ENCODE peak calls at places on chromosomes 13 and 19, in five cellular contexts. D is activated naive CD8-positive, alpha-beta T cell treated with anti-CD3 and anti-CD28 coated beads, Interleukin-2, amount 50 U/mL, for 24 hours; G is psoas muscle; F is SK-N-MC; N is left lung. V is an unnamed sample.

GRCh38 chr19:42074513-42075363 is 1.2 kb upstream of the ZNF574 start:
- DNase-seq in D (peak; percentile 27), G (no peak), F (no peak), N (no peak), V (peak; percentile 25)

GRCh38 chr13:98372886-98373285 is 195.8 kb upstream of the RNF113B start:
- DNase-seq in D (no peak), G (no peak), F (no peak), N (no peak), V (no peak)

GRCh38 chr19:7265963-7266362 is 28.3 kb downstream of the INSR start:
- DNase-seq in D (no peak), G (no peak), F (no peak), N (peak; percentile 52), V (no peak)

GRCh38 chr13:32272021-32272695 is 43.0 kb downstream of the ZAR1L start:
- DNase-seq in D (no peak), G (no peak), F (no peak), N (no peak), V (no peak)

GRCh38 chr13:20294497-20294896 is 62.4 kb upstream of the GJB6 start:
- DNase-seq in D (no peak), G (no peak), F (no peak), N (no peak), V (no peak)

GRCh38 chr19:55492362-55492944 is 4.2 kb downstream of the SSC5D start:
- DNase-seq in D (no peak), G (no peak), F (no peak), N (no peak), V (no peak)

GRCh38 chr19:35468637-35469036 is 20.6 kb downstream of the FFAR2 start:
- DNase-seq in D (peak; percentile 65), G (no peak), F (no peak), N (peak; percentile 56), V (peak; percentile 49)

GRCh38 chr19:45016388-45017314 is 15.4 kb downstream of the RELB start:
- DNase-seq in D (peak; percentile 78), G (peak; percentile 59), F (no peak), N (no peak), V (peak; percentile 69)

GRCh38 chr13:47175172-47175806 is 278.4 kb upstream of the HTR2A start:
- DNase-seq in D (no peak), G (no peak), F (no peak), N (no peak), V (no peak)

GRCh38 chr13:98706446-98707110 is 45.9 kb downstream of the SLC15A1 start:
- DNase-seq in D (no peak), G (no peak), F (no peak), N (no peak), V (no peak)

GRCh38 chr13:46179576-46180368 is 2.2 kb downstream of the LCP1 start:
- DNase-seq in D (peak; percentile 78), G (peak; percentile 33), F (no peak), N (peak; percentile 82), V (peak; percentile 91)

GRCh38 chr13:106528711-106529414 is 6.6 kb downstream of the EFNB2 start:
- DNase-seq in D (no peak), G (no peak), F (no peak), N (no peak), V (no peak)

GRCh38 chr13:39942177-39942900 is 286.9 kb downstream of the COG6 start:
- DNase-seq in D (no peak), G (no peak), F (no peak), N (no peak), V (no peak)

GRCh38 chr19:48271531-48272151 is 1.8 kb downstream of the ZNF114 start:
- DNase-seq in D (peak; percentile 22), G (peak; percentile 29), F (no peak), N (peak; percentile 47), V (no peak)

GRCh38 chr19:40571831-40572495 is 4.7 kb upstream of the SHKBP1 start:
- DNase-seq in D (no peak), G (no peak), F (no peak), N (no peak), V (no peak)

GRCh38 chr13:21240586-21240985 is 64.1 kb downstream of the MRPL57 start:
- DNase-seq in D (no peak), G (no peak), F (peak; percentile 88), N (no peak), V (peak; percentile 56)

GRCh38 chr19:18789883-18790565 is 1.1 kb downstream of the COMP start:
- DNase-seq in D (peak; percentile 31), G (peak; percentile 64), F (no peak), N (no peak), V (no peak)

GRCh38 chr19:42422576-42423461 is 4.4 kb downstream of the LIPE start:
- DNase-seq in D (peak; percentile 51), G (no peak), F (no peak), N (no peak), V (no peak)

GRCh38 chr19:29098863-29099481 is 114.0 kb downstream of the UQCRFS1 start:
- DNase-seq in D (no peak), G (peak; percentile 84), F (no peak), N (peak; percentile 54), V (no peak)

GRCh38 chr13:78830508-78830907 is 171.6 kb upstream of the OBI1 start:
- DNase-seq in D (no peak), G (no peak), F (no peak), N (no peak), V (no peak)

GRCh38 chr13:38564751-38565150 is 122.1 kb upstream of the FREM2 start:
- DNase-seq in D (no peak), G (no peak), F (no peak), N (no peak), V (no peak)

GRCh38 chr13:48496796-48497195 is 36.1 kb downstream of the RCBTB2 start:
- DNase-seq in D (no peak), G (no peak), F (no peak), N (no peak), V (peak; percentile 83)

GRCh38 chr19:5977785-5978605 is at the start of gene RANBP3:
- DNase-seq in D (peak; percentile 97), G (peak; percentile 99), F (peak; percentile 85), N (peak; percentile 99), V (peak; percentile 99)

GRCh38 chr19:1171755-1172352 is 2.2 kb downstream of the SBNO2 start:
- DNase-seq in D (no peak), G (no peak), F (no peak), N (no peak), V (no peak)

GRCh38 chr19:33828266-33829075 is 31.8 kb downstream of the KCTD15 start:
- DNase-seq in D (no peak), G (no peak), F (no peak), N (no peak), V (no peak)

GRCh38 chr13:109126973-109127615 is 497.7 kb downstream of the MYO16 start:
- DNase-seq in D (no peak), G (no peak), F (no peak), N (no peak), V (no peak)

GRCh38 chr19:42697884-42698283 is 42.4 kb downstream of the PSG3 start:
- DNase-seq in D (no peak), G (no peak), F (no peak), N (no peak), V (no peak)